ENCODE peak calls at places on chromosomes 6 and 20, in seven cellular contexts. K, J, F, C, P, I and A are unnamed samples. For H3K4me1, the result is how much of the 10 kb centered on the place peaks cover.

GRCh38 chr6:149325648-149326236 is 8.2 kb downstream of the TAB2 start:
- DNase-seq in K (no peak), J (no peak), F (no peak), C (no peak), P (no peak), I (no peak), A (no peak)

GRCh38 chr20:5786930-5787826 is 37.0 kb downstream of the SHLD1 start:
- DNase-seq in K (no peak), J (no peak), F (no peak), C (no peak), P (no peak), I (no peak), A (peak)

GRCh38 chr6:167793421-167793820 is 33.3 kb upstream of the AFDN start:
- DNase-seq in K (no peak), J (no peak), F (no peak), C (no peak), P (no peak), I (no peak), A (peak)

GRCh38 chr20:36792422-36792821 is 18.9 kb upstream of the DSN1 start:
- DNase-seq in K (peak), J (no peak), F (peak), C (peak), P (peak), I (no peak), A (peak)

GRCh38 chr20:53034899-53035298 is 62.7 kb downstream of the TSHZ2 start:
- DNase-seq in K (no peak), J (no peak), F (peak), C (no peak), P (no peak), I (no peak), A (no peak)

GRCh38 chr20:53623454-53624206 is 30.0 kb upstream of the ZNF217 start:
- DNase-seq in K (peak), J (no peak), F (peak), C (peak), P (peak), I (peak), A (peak)

GRCh38 chr6:133240511-133241087 is 558 bp upstream of the EYA4 start:
- DNase-seq in K (peak), J (no peak), F (peak), C (no peak), P (no peak), I (peak), A (no peak)

GRCh38 chr6:25637211-25637610 is 14.8 kb upstream of the SCGN start:
- DNase-seq in K (no peak), J (no peak), F (no peak), C (peak), P (no peak), I (no peak), A (no peak)

GRCh38 chr6:163892814-163893561 is 478.5 kb downstream of the QKI start:
- DNase-seq in K (no peak), J (no peak), F (no peak), C (no peak), P (no peak), I (no peak), A (no peak)

GRCh38 chr20:45910670-45911485 is 1.1 kb downstream of the PLTP start:
- DNase-seq in K (peak), J (peak), F (peak), C (no peak), P (peak), I (peak), A (peak)

GRCh38 chr20:32249030-32249738 is 28.3 kb upstream of the KIF3B start:
- DNase-seq in K (no peak), J (peak), F (no peak), C (no peak), P (no peak), I (no peak), A (no peak)

GRCh38 chr6:168012431-168013249 is 15.2 kb downstream of the KIF25 start:
- DNase-seq in K (no peak), J (no peak), F (no peak), C (no peak), P (no peak), I (no peak), A (no peak)

GRCh38 chr6:7812623-7813022 is 86.7 kb downstream of the BMP6 start:
- DNase-seq in K (no peak), J (no peak), F (no peak), C (no peak), P (no peak), I (no peak), A (no peak)

GRCh38 chr6:163416380-163416629 is 1.8 kb downstream of the QKI start:
- DNase-seq in K (no peak), J (no peak), F (no peak), C (no peak), P (no peak), I (no peak), A (no peak)

DNA sequence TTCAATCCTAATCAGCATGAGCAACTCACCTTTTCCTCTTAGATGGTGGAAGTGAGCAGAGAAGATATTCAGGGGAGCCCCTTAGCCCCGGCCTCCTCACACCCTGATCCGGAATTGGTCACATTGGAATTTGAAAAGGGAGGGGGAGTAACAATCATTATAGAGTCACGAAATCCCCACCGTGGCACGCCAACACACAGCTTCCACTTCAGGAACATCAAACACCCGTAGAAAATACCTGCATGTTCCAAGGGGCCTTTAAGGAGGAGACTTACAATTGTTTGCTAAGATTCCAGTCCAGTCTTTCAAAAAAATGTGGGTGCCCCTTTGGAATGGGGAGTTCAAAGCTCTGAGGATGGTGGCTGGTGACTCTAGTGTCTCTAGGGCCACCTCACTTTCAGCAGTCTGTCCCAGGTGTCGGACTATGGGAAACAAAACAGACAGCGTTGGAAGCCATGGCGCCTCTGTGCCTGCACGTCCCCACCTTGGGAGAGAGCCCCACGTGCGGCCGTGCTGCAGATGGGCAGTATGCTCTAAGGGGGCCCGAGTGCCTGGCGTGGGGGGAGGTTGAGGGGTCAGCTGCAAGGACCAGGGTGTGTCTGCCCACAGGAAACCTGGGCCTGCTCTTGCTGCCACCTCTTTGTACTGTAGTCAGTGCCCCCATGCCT is 2.4 kb downstream of the CD93 start:
- DNase-seq in K (no peak), J (no peak), F (no peak), C (no peak), P (no peak), I (no peak), A (no peak)
- H3K4me1 ChIP-seq in K (under half), J (under half), F (under half), C (under half), P (under half), I (under half), A (under half)

GRCh38 chr6:11773013-11773412 is 5.6 kb downstream of the ADTRP start:
- DNase-seq in K (no peak), J (no peak), F (no peak), C (no peak), P (no peak), I (no peak), A (no peak)

GRCh38 chr6:11769816-11770545 is 8.6 kb downstream of the ADTRP start:
- DNase-seq in K (no peak), J (no peak), F (no peak), C (no peak), P (no peak), I (no peak), A (peak)

GRCh38 chr6:11772109-11772830 is 6.3 kb downstream of the ADTRP start:
- DNase-seq in K (peak), J (no peak), F (no peak), C (no peak), P (no peak), I (no peak), A (no peak)

GRCh38 chr6:11770546-11771466 is 7.8 kb downstream of the ADTRP start:
- DNase-seq in K (peak), J (no peak), F (peak), C (no peak), P (peak), I (peak), A (peak)

DNA sequence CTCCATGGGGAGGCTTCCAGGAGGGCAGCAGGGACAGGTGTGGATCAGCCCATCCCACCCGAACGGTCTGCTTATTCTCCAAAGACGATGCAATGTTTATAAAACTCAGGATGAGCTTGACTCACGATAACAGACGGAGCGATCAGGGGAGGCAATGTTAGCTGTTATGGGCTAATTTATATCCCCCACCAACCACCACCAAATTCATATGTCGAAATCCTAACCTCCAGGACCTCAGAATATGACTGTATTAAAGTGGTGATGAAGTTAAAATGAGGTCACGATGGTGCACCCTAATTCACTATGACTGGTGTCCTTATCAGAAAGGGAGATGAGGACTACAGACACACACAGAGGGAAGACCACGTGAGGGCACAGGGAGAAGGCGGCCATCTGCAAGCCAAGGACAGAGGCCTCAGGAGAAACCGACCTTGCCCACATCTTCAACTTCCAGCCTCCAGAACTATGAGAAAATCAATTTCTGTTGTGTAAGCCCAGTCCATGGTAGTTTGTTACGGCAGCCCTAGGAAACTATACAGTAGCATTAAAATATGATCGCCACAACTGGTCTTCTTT is 7.0 kb downstream of the ADTRP start:
- DNase-seq in K (no peak), J (no peak), F (no peak), C (no peak), P (no peak), I (no peak), A (no peak)
- H3K4me1 ChIP-seq in K (under half), J (under half), F (under half), C (under half), P (under half), I (under half), A (under half)

DNA sequence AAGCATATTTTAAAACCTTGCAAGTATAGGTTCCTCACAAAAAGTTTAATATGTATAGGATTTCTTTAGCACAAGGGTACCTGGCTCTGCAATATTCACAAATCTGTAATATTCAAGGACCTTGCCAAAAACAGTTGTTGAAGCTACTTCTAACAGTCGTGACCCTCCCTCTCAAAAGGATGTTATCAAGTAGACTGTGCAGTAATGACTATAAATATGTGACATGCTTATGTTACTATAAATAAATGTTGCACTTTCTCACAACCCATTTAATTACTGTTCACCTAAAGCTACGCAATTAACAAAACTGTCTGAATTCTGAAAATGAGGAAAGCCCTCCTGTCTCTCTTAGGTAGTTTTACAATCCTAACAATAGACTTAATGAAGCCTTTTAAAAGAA is 41.8 kb downstream of the FYN start:
- DNase-seq in K (no peak), J (no peak), F (no peak), C (no peak), P (no peak), I (no peak), A (no peak)
- H3K4me1 ChIP-seq in K (under half), J (under half), F (under half), C (under half), P (under half), I (under half), A (under half)

DNA sequence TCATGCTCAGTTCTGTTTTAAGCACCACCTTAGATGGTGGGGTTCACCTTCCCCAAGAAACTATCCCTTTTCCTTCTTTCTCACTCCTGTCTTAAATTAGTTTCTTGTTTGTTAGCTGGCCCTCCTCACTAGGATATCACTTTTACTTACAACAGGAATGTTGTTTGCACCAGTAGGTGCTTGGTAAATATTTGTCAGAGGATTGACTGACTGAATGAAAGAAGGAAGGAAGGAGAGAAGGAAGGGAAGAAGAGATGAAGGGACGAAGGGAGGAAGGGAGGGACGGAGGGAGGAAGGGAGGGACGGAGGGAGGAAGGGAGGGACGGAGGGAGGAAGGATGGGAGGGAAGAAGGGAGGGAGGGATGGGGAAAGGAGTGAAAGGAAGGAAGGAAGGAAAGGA is 543 bp upstream of the KCNK15 start:
- DNase-seq in K (no peak), J (no peak), F (no peak), C (no peak), P (no peak), I (no peak), A (no peak)
- H3K4me1 ChIP-seq in K (under half), J (under half), F (under half), C (under half), P (under half), I (under half), A (under half)

GRCh38 chr6:3230275-3231212 is 3.1 kb upstream of the TUBB2B start:
- DNase-seq in K (peak), J (no peak), F (peak), C (no peak), P (no peak), I (no peak), A (no peak)
- H3K4me1 ChIP-seq in K (under half), J (under half), F (under half), C (half or more), P (under half), I (under half), A (under half)